ENCODE peak calls at places on chromosome 7, in four cellular contexts. Z, E, G and L are unnamed samples.

GRCh38 chr7:115516341-115516740 is 514.2 kb downstream of the TFEC start:
- DNase-seq in Z (no peak), G (no peak), E (no peak), L (no peak)

GRCh38 chr7:51021906-51022570 is 239.3 kb upstream of the GRB10 start:
- DNase-seq in G (no peak), Z (no peak), E (no peak), L (no peak)

GRCh38 chr7:115825736-115826135 is 204.8 kb downstream of the TFEC start:
- DNase-seq in E (no peak), G (no peak), Z (no peak), L (no peak)

GRCh38 chr7:150854066-150855000 is 2.0 kb downstream of the AOC1 start:
- DNase-seq in G (no peak), E (no peak), Z (no peak), L (no peak)

GRCh38 chr7:70356324-70356797 is 758.1 kb downstream of the AUTS2 start:
- DNase-seq in E (no peak), Z (no peak), G (no peak), L (no peak)

GRCh38 chr7:130430841-130431713 is 9.7 kb downstream of the CEP41 start:
- DNase-seq in G (no peak), E (no peak), Z (no peak), L (no peak)

GRCh38 chr7:44533301-44534055 is 7.7 kb downstream of the NPC1L1 start:
- DNase-seq in G (no peak), E (no peak), Z (no peak), L (no peak)

GRCh38 chr7:151119902-151120301 is 33.6 kb downstream of the AGAP3 start:
- DNase-seq in Z (no peak), E (no peak), G (no peak), L (no peak)

GRCh38 chr7:135704074-135704473 is 23.9 kb downstream of the SLC13A4 start:
- DNase-seq in Z (peak; percentile 8), E (no peak), G (no peak), L (no peak)

GRCh38 chr7:118573065-118573464 is 348.6 kb downstream of the ANKRD7 start:
- DNase-seq in E (no peak), Z (no peak), G (no peak), L (no peak)

GRCh38 chr7:50622821-50623220 is 57.6 kb upstream of the DDC start:
- DNase-seq in E (no peak), G (no peak), Z (no peak), L (no peak)

GRCh38 chr7:115805458-115805857 is 225.1 kb downstream of the TFEC start:
- DNase-seq in E (peak; percentile 4), Z (no peak), G (no peak), L (no peak)

GRCh38 chr7:15345216-15345615 is 216.6 kb downstream of the AGMO start:
- DNase-seq in E (no peak), Z (no peak), G (no peak), L (no peak)

GRCh38 chr7:51273360-51273759 is 43.2 kb downstream of the COBL start:
- DNase-seq in Z (no peak), G (no peak), E (no peak), L (no peak)

GRCh38 chr7:138468244-138469123 is 8.4 kb downstream of the TRIM24 start:
- DNase-seq in E (no peak), Z (no peak), G (no peak), L (peak; percentile 46)

GRCh38 chr7:8442295-8442813 is 8.9 kb downstream of the NXPH1 start:
- DNase-seq in G (no peak), Z (no peak), E (no peak), L (no peak)

GRCh38 chr7:106433377-106433776 is 148.6 kb upstream of the NAMPT start:
- DNase-seq in E (no peak), Z (peak; percentile 3), G (no peak), L (no peak)

GRCh38 chr7:2045559-2046405 is 187.0 kb downstream of the MAD1L1 start:
- DNase-seq in E (no peak), Z (no peak), G (no peak), L (no peak)

GRCh38 chr7:140923358-140924006 is 1.2 kb downstream of the BRAF start:
- DNase-seq in Z (no peak), G (no peak), E (no peak), L (no peak)

GRCh38 chr7:11786186-11786585 is 45.8 kb downstream of the THSD7A start:
- DNase-seq in G (no peak), E (peak; percentile 0), Z (no peak), L (no peak)

GRCh38 chr7:41993173-41993867 is 243.7 kb downstream of the GLI3 start:
- DNase-seq in G (no peak), E (no peak), Z (no peak), L (no peak)

GRCh38 chr7:110880971-110881370 is 210.0 kb upstream of the LRRN3 start:
- DNase-seq in G (no peak), Z (peak; percentile 65), E (no peak), L (no peak)

GRCh38 chr7:14252458-14252857 is 263.0 kb upstream of the ETV1 start:
- DNase-seq in Z (no peak), E (no peak), G (no peak), L (no peak)
- H3K27ac ChIP-seq in Z (no peak overlapping the region), E (no peak overlapping the region), G (no peak overlapping the region), L (no peak overlapping the region)

GRCh38 chr7:100029591-100029990 is 14.2 kb downstream of the ZKSCAN1 start:
- DNase-seq in Z (no peak), G (no peak), E (no peak), L (no peak)
- H3K27ac ChIP-seq in Z (no peak overlapping the region), G (no peak overlapping the region), E (peak overlapping the region; percentile 64), L (no peak overlapping the region)

DNA sequence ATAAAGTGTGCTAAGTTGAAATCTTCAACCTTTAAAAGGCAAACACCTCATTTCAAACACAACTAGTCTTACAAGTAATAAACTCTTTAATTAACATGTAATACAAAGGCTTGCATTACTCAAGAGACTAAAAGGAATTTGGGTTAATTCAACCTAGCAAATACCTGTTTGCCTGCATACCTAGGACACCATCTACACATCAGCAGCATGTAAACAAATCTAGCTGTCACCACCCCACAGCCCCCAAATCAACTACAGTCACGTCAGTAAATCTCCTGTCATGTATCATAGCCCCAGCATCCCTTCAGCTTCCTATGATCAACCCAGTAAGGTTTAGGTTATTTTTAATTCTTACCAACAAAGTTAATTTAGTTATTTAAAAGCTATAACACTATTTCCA is 33.5 kb downstream of the ZNF800 start:
- DNase-seq in Z (no peak), G (no peak), E (no peak), L (no peak)
- H3K27ac ChIP-seq in Z (no peak overlapping the region), G (no peak overlapping the region), E (no peak overlapping the region), L (no peak overlapping the region)

DNA sequence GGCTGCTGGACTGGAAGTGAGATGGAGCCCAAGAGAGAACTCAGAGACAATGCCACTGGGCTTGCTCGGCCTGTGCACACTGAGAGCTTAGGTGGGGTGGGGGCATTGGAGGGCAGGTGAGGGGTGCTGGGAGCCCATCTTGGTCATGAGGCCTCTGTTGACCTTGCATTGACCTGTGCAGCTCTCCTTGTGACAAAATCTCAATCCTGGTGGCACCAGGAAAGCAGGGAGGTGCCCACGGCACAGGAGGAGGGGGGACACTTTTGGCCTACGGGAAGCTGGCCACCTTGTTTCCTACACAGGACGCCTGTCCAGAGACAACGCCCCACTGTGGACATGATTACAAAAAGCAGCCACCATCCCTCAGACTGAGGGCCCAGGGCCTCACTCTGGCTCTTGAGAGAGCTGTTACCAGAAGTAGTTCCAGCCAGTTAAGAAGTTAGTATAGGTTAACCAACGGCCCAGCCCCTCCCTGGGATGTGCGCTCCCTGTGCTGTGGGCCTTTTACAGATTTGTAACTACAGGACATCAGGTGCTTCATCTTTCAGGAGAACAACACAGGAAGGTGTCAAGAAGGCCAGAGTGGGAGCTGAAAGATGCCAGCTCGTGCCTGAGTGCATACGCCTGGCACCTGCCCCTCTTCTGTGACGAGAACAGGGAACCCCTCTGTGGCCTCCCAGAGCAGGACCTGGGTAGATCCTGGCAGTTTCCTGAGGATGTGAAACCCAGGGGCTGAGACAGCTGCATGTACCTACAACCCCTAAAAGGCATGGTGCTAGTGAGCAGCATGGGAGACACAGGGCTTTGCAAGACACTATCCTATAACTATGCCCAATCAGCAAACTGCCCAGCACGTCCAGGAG is 10.3 kb downstream of the PKD1L1 start:
- DNase-seq in Z (no peak), G (no peak), E (no peak), L (no peak)
- H3K27ac ChIP-seq in Z (no peak overlapping the region), G (no peak overlapping the region), E (no peak overlapping the region), L (no peak overlapping the region)

GRCh38 chr7:74083928-74084721 is 521 bp downstream of the LIMK1 start:
- DNase-seq in Z (peak; percentile 18), E (peak; percentile 60), G (peak; percentile 45), L (peak; percentile 68)
- H3K27ac ChIP-seq in Z (no peak overlapping the region), E (peak overlapping the region; percentile 85), G (peak overlapping the region; percentile 20), L (no peak overlapping the region)